ENCODE peak calls at places on chromosomes 13 and 19, in ten cellular contexts. T is aorta; O is fibroblast of lung; B is lung; D is cardiac muscle cell; Q is HL-60; M is Peyer's patch; A is keratinocyte; W is naive thymus-derived CD4-positive, alpha-beta T cell; N is CD4-positive, CD25-positive, alpha-beta regulatory T cell. Z is an unnamed sample.

GRCh38 chr13:113596321-113597200 is 12.0 kb downstream of the TFDP1 start:
- DNase-seq in N (no peak), T (no peak), B (no peak), A (no peak), Q (no peak), M (no peak), W (no peak), D (no peak), O (no peak), Z (no peak)

GRCh38 chr13:71867101-71867814 is at the start of gene DACH1:
- DNase-seq in A (no peak), Q (peak; percentile 94), B (peak; percentile 57), M (no peak), D (peak; percentile 64), W (peak; percentile 8), T (peak; percentile 42), O (peak; percentile 83), N (peak; percentile 31), Z (peak; percentile 91)

GRCh38 chr13:68190826-68191225 is 960.7 kb upstream of the PCDH9 start:
- DNase-seq in B (no peak), T (no peak), Q (no peak), N (no peak), O (peak; percentile 57), A (peak; percentile 44), W (no peak), D (no peak), M (no peak), Z (peak; percentile 2)

GRCh38 chr13:111906306-111906705 is 160.6 kb upstream of the SOX1 start:
- DNase-seq in A (no peak), T (no peak), B (no peak), N (no peak), Q (no peak), M (no peak), O (no peak), W (no peak), D (no peak), Z (no peak)

GRCh38 chr13:110305949-110306339 is 1.0 kb downstream of the COL4A1 start:
- DNase-seq in M (no peak), B (no peak), D (peak; percentile 47), T (no peak), A (no peak), N (no peak), W (no peak), O (peak; percentile 43), Q (no peak), Z (no peak)

GRCh38 chr19:41430907-41431306 is 3.7 kb upstream of the B3GNT8 start:
- DNase-seq in Q (no peak), O (no peak), W (no peak), D (no peak), A (no peak), B (no peak), N (no peak), T (no peak), M (no peak), Z (no peak)

GRCh38 chr13:92806215-92806614 is 420.4 kb upstream of the GPC6 start:
- DNase-seq in D (peak; percentile 31), O (peak; percentile 39), Q (no peak), T (no peak), A (no peak), N (peak; percentile 35), W (peak; percentile 2), M (no peak), B (no peak), Z (peak; percentile 78)

GRCh38 chr19:13705928-13706447 is 58.3 kb upstream of the MRI1 start:
- DNase-seq in M (no peak), T (no peak), Q (no peak), B (no peak), A (no peak), W (no peak), O (no peak), N (no peak), D (no peak), Z (no peak)

GRCh38 chr13:113046883-113047244 is 58.7 kb upstream of the F7 start:
- DNase-seq in B (no peak), D (no peak), W (no peak), O (no peak), M (no peak), A (no peak), T (peak; percentile 23), N (no peak), Q (no peak), Z (no peak)

GRCh38 chr13:75636339-75637095 is 387 bp downstream of the LMO7 start:
- DNase-seq in Q (peak; percentile 64), O (peak; percentile 39), M (peak; percentile 42), N (peak; percentile 74), A (no peak), T (peak; percentile 58), D (peak; percentile 18), B (no peak), W (peak; percentile 66), Z (peak; percentile 39)

GRCh38 chr19:2148482-2149135 is 2.8 kb downstream of the AP3D1 start:
- DNase-seq in W (no peak), D (no peak), O (no peak), N (peak; percentile 8), B (no peak), A (no peak), M (no peak), Q (no peak), T (no peak), Z (no peak)

GRCh38 chr13:60392136-60392535 is 4.9 kb upstream of the TDRD3 start:
- DNase-seq in M (no peak), T (no peak), A (no peak), D (no peak), B (peak; percentile 65), N (no peak), W (no peak), O (no peak), Q (no peak), Z (no peak)

GRCh38 chr13:102709536-102709935 is 14.7 kb upstream of the METTL21C start:
- DNase-seq in T (no peak), M (no peak), O (no peak), W (no peak), B (no peak), Q (no peak), D (no peak), N (no peak), A (no peak), Z (no peak)

GRCh38 chr13:46905249-46905648 is 8.4 kb upstream of the HTR2A start:
- DNase-seq in O (peak; percentile 41), M (no peak), Q (no peak), A (peak; percentile 11), N (no peak), W (no peak), D (peak; percentile 11), T (no peak), B (no peak), Z (no peak)

GRCh38 chr19:35498984-35499383 is 8.7 kb upstream of the KRTDAP start:
- DNase-seq in D (no peak), Q (no peak), O (no peak), A (no peak), N (no peak), W (no peak), M (no peak), B (no peak), T (no peak), Z (no peak)
- H3K27me3 ChIP-seq in D (no peaks in the 10 kb centered on the region), Q (peaks cover 2% of the 10 kb centered on the region), O (peaks cover 1% of the 10 kb centered on the region), A (no peaks in the 10 kb centered on the region), N (no peaks in the 10 kb centered on the region), W (no peaks in the 10 kb centered on the region), M (no peaks in the 10 kb centered on the region), B (no peaks in the 10 kb centered on the region), T (no peaks in the 10 kb centered on the region), Z (no peaks in the 10 kb centered on the region)

DNA sequence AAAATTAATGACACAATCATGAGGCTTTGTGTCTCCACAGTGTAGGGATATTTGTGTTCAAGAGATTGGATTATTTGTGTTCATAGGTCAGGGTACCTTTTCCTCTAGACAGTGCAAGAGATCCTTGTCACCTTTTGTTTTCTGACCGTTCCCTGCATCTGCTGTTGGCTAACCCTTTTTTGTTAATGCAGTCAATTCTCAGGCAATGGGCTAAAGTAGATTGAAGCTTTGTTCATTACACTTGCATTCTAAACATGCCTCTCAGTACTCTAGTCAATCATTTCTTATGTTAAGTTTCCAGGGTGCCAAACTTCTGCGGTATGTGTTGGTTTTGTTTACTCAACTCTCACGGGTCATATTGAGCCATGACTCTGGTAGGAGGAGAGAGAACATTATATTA is 1.8 kb upstream of the MED4 start:
- DNase-seq in W (no peak), O (no peak), T (no peak), B (no peak), D (no peak), Q (no peak), A (no peak), N (no peak), M (no peak), Z (no peak)
- H3K4me3 ChIP-seq in W (no peak overlapping the region), O (no peak overlapping the region), T (no peak overlapping the region), B (no peak overlapping the region), D (no peak overlapping the region), Q (no peak overlapping the region), A (no peak overlapping the region), N (no peak overlapping the region), M (no peak overlapping the region), Z (no peak overlapping the region)

DNA sequence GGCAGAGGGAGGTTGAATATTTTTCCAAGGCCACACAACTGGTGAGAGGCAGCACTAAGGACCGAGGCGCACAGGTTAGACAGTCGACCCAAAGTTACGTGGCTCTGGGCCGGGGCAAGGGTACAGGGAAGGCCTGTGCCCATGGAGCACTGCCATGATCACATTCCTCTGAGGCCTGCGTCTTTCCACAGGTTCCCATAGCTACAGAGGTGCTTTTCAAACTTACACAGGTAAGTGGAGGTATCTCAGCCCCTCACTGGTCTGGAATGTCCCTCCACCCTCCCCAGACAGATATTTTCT is 814 bp downstream of the ZNF211 start:
- DNase-seq in A (no peak), O (no peak), D (no peak), M (no peak), W (no peak), Q (no peak), B (no peak), N (no peak), T (no peak), Z (no peak)
- H3K27ac ChIP-seq in A (no peak overlapping the region), O (peak overlapping the region; percentile 71), D (no peak overlapping the region), M (no peak overlapping the region), W (peak overlapping the region; percentile 90), Q (no peak overlapping the region), B (peak overlapping the region; percentile 79), N (no peak overlapping the region), T (no peak overlapping the region), Z (no peak overlapping the region)

GRCh38 chr19:35845215-35846037 is 6.9 kb downstream of the NPHS1 start:
- DNase-seq in W (no peak), M (no peak), N (peak; percentile 14), T (no peak), A (no peak), O (no peak), B (no peak), D (no peak), Q (no peak), Z (peak; percentile 49)

GRCh38 chr19:35841961-35842595 is 10.2 kb downstream of the NPHS1 start:
- DNase-seq in M (no peak), Q (no peak), T (no peak), O (no peak), B (no peak), D (no peak), A (no peak), N (no peak), W (no peak), Z (no peak)

GRCh38 chr19:35842666-35843272 is 9.5 kb downstream of the NPHS1 start:
- DNase-seq in M (no peak), B (no peak), D (no peak), A (no peak), N (no peak), W (no peak), Q (no peak), T (no peak), O (no peak), Z (no peak)

GRCh38 chr19:35844482-35845214 is 7.7 kb downstream of the NPHS1 start:
- DNase-seq in O (no peak), Q (no peak), W (no peak), N (no peak), D (no peak), B (no peak), T (no peak), A (no peak), M (no peak), Z (no peak)

GRCh38 chr19:35843676-35844481 is 8.4 kb downstream of the NPHS1 start:
- DNase-seq in N (no peak), A (no peak), D (peak; percentile 33), W (no peak), Q (no peak), O (no peak), M (no peak), B (no peak), T (no peak), Z (peak; percentile 36)
- H3K27me3 ChIP-seq in N (peaks cover 21% of the 10 kb centered on the region), A (peaks cover 34% of the 10 kb centered on the region), D (peaks cover 81% of the 10 kb centered on the region), W (peaks cover 6% of the 10 kb centered on the region), Q (peaks cover 38% of the 10 kb centered on the region), O (peaks cover 29% of the 10 kb centered on the region), M (peaks cover 19% of the 10 kb centered on the region), B (no peaks in the 10 kb centered on the region), T (peaks cover 3% of the 10 kb centered on the region), Z (peaks cover 14% of the 10 kb centered on the region)